ENCODE peak calls at places on chromosomes 12 and 14, in eight cellular contexts. Y is CD4-positive, alpha-beta memory T cell; M is Calu3; B is stimulated activated CD4-positive, alpha-beta T cell treated with anti-CD3 and anti-CD28 coated beads, Interleukin-4, amount 100 ng/mL, for 24 hours; Q is adipocyte; E is NCI-H1092; K is CD8-positive, alpha-beta memory T cell; D is GM18507. W is an unnamed sample.

GRCh38 chr12:47740536-47741339 is 15.4 kb upstream of the ENDOU start:
- DNase-seq in Y (no peak), M (no peak), B (no peak), Q (no peak), E (peak; percentile 28), K (no peak), D (no peak), W (no peak)

GRCh38 chr12:57518920-57519757 is 1.2 kb downstream of the DDIT3 start:
- DNase-seq in Y (peak; percentile 8), M (no peak), B (peak; percentile 29), Q (peak; percentile 73), E (no peak), K (no peak), D (no peak), W (peak; percentile 59)

GRCh38 chr14:73263606-73264005 is 26.3 kb downstream of the PAPLN start:
- DNase-seq in Y (no peak), M (no peak), B (no peak), Q (no peak), E (no peak), K (peak; percentile 42), D (no peak), W (no peak)

GRCh38 chr12:64452559-64453329 is 824 bp downstream of the TBK1 start:
- DNase-seq in Y (peak; percentile 37), M (peak; percentile 49), B (no peak), Q (peak; percentile 90), E (no peak), K (no peak), D (no peak), W (peak; percentile 81)

GRCh38 chr14:33525626-33526025 is 425.2 kb downstream of the EGLN3 start:
- DNase-seq in Y (no peak), M (no peak), B (no peak), Q (no peak), E (no peak), K (no peak), D (no peak), W (peak; percentile 27)

GRCh38 chr14:61749867-61750266 is 12.4 kb upstream of the SNAPC1 start:
- DNase-seq in Y (no peak), M (peak; percentile 25), B (no peak), Q (no peak), E (peak; percentile 41), K (no peak), D (no peak), W (peak; percentile 30)

GRCh38 chr14:82488473-82488872 is 954.8 kb upstream of the SEL1L start:
- DNase-seq in Y (no peak), M (no peak), B (no peak), Q (no peak), E (no peak), K (no peak), D (no peak), W (no peak)

GRCh38 chr14:90050271-90050670 is 11.5 kb upstream of the KCNK13 start:
- DNase-seq in Y (no peak), M (no peak), B (no peak), Q (no peak), E (no peak), K (no peak), D (no peak), W (no peak)

GRCh38 chr14:20998674-20999366 is at the start of gene SLC39A2:
- DNase-seq in Y (no peak), M (peak; percentile 31), B (no peak), Q (peak; percentile 63), E (no peak), K (no peak), D (no peak), W (peak; percentile 87)

GRCh38 chr12:3777206-3777809 is 24.4 kb upstream of the CRACR2A start:
- DNase-seq in Y (peak; percentile 42), M (peak; percentile 37), B (no peak), Q (peak; percentile 78), E (peak; percentile 35), K (no peak), D (no peak), W (peak; percentile 59)

GRCh38 chr12:7142057-7142644 is 12.0 kb downstream of the CLSTN3 start:
- DNase-seq in Y (peak; percentile 44), M (peak; percentile 68), B (peak; percentile 57), Q (peak; percentile 71), E (no peak), K (peak; percentile 64), D (no peak), W (peak; percentile 69)

GRCh38 chr14:90886297-90886830 is 70.1 kb upstream of the TTC7B start:
- DNase-seq in Y (no peak), M (no peak), B (no peak), Q (no peak), E (no peak), K (no peak), D (no peak), W (no peak)